ENCODE peak calls at places on chromosomes 2 and 18, in four cellular contexts. Q is upper lobe of right lung, M is brain microvascular endothelial cell, V is H9. Z is an unnamed sample.

GRCh38 chr2:219509780-219510511 is 4.3 kb upstream of the ASIC4 start:
- DNase-seq in M (peak; percentile 33), Q (no peak), V (peak; percentile 87), Z (peak; percentile 37)

GRCh38 chr2:128228894-128229293 is 89.8 kb downstream of the HS6ST1 start:
- DNase-seq in M (no peak), Q (no peak), V (no peak), Z (no peak)

GRCh38 chr2:170869036-170869435 is 52.3 kb downstream of the GAD1 start:
- DNase-seq in Q (no peak), V (no peak), M (no peak), Z (no peak)

GRCh38 chr2:241811209-241811951 is 2.4 kb downstream of the NEU4 start:
- DNase-seq in Q (peak; percentile 63), M (no peak), V (no peak), Z (no peak)

GRCh38 chr2:5846881-5847280 is 154.7 kb downstream of the SOX11 start:
- DNase-seq in M (peak; percentile 54), Q (no peak), V (no peak), Z (no peak)

GRCh38 chr2:149005471-149006077 is 32.9 kb upstream of the LYPD6B start:
- DNase-seq in M (no peak), Q (no peak), V (no peak), Z (no peak)

GRCh38 chr2:56483081-56483480 is 299.3 kb downstream of the CCDC85A start:
- DNase-seq in V (no peak), M (no peak), Q (no peak), Z (no peak)

GRCh38 chr2:189582140-189582825 is 1.7 kb upstream of the SLC40A1 start:
- DNase-seq in M (no peak), Q (no peak), V (no peak), Z (no peak)

GRCh38 chr18:26549486-26550435 is 1.4 kb upstream of the KCTD1 start:
- DNase-seq in M (no peak), V (peak; percentile 60), Q (peak; percentile 84), Z (peak; percentile 57)

GRCh38 chr2:439077-439476 is 151.2 kb upstream of the ALKAL2 start:
- DNase-seq in M (no peak), Q (no peak), V (peak; percentile 20), Z (no peak)

GRCh38 chr2:15965564-15966019 is 25.2 kb downstream of the MYCN start:
- DNase-seq in M (no peak), Q (no peak), V (no peak), Z (no peak)

GRCh38 chr18:73043231-73044000 is 175.6 kb upstream of the NETO1 start:
- DNase-seq in M (no peak), V (no peak), Q (no peak), Z (no peak)

GRCh38 chr2:188466761-188467160 is 175.1 kb downstream of the GULP1 start:
- DNase-seq in Q (no peak), M (no peak), V (no peak), Z (no peak)

GRCh38 chr2:172480301-172481218 is 53.2 kb downstream of the ITGA6 start:
- DNase-seq in M (peak; percentile 12), Q (no peak), V (no peak), Z (no peak)

GRCh38 chr2:1157107-1157506 is 206.5 kb downstream of the SNTG2 start:
- DNase-seq in Q (no peak), M (no peak), V (no peak), Z (no peak)

GRCh38 chr2:47907097-47907781 is 941 bp upstream of the FBXO11 start:
- DNase-seq in M (no peak), Q (no peak), V (no peak), Z (no peak)

GRCh38 chr2:230457793-230458192 is 41.8 kb downstream of the SP100 start:
- DNase-seq in M (no peak), V (no peak), Q (no peak), Z (no peak)

GRCh38 chr2:237256845-237257244 is 157.1 kb downstream of the COL6A3 start:
- DNase-seq in M (peak; percentile 30), Q (no peak), V (no peak), Z (no peak)

GRCh38 chr18:1475867-1476266 is 571.2 kb downstream of the ADCYAP1 start:
- DNase-seq in V (no peak), Q (no peak), M (no peak), Z (no peak)

GRCh38 chr2:120901213-120901612 is 165.5 kb downstream of the GLI2 start:
- DNase-seq in Q (no peak), M (no peak), V (no peak), Z (no peak)

GRCh38 chr18:10070581-10071000 is 156.8 kb downstream of the VAPA start:
- DNase-seq in V (no peak), M (no peak), Q (no peak), Z (no peak)

GRCh38 chr2:68487773-68488355 is 20.5 kb downstream of the APLF start:
- DNase-seq in M (no peak), Q (no peak), V (no peak), Z (peak; percentile 27)
- TF ChIP-seq CTCF in M (peak; percentile 27), Q (peak; percentile 62), V (peak; percentile 62), Z (peak; percentile 66)

DNA sequence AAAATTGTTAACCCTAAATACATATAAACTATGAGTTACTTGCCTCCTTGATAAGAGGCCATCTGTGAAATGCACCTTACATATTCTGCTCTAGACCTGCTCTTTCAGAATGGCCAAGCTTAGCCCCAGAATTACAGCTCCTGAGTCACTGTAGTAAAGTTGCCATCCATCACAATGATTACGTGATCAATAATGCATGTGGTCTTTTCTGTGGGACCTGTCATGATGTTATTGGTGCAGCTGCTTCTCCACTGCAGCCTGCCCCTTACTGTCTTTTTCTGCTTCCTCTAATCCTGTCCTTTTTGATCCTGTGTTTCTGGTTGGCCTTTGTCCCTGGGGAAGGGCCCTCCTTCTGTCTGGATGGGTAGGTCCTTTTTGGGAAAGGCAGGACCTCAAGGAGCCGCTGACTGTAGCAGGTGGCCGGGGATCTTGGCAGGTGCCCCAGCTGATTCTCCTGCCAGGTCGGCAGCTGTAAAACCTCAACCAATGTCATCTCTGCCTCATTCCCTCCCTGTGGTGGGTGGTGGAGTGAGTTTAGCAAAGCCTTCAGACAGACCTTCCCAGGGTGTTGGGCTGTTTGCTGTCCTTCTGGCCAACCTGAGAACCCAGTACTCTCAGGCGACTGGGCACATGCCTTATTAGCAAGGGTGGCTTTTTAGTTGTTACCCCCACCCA is 126.2 kb upstream of the EML6 start:
- DNase-seq in V (no peak), Q (no peak), M (no peak), Z (no peak)
- H3K27ac ChIP-seq in V (no peak overlapping the region), Q (no peak overlapping the region), M (no peak overlapping the region), Z (peak overlapping the region; percentile 62)

DNA sequence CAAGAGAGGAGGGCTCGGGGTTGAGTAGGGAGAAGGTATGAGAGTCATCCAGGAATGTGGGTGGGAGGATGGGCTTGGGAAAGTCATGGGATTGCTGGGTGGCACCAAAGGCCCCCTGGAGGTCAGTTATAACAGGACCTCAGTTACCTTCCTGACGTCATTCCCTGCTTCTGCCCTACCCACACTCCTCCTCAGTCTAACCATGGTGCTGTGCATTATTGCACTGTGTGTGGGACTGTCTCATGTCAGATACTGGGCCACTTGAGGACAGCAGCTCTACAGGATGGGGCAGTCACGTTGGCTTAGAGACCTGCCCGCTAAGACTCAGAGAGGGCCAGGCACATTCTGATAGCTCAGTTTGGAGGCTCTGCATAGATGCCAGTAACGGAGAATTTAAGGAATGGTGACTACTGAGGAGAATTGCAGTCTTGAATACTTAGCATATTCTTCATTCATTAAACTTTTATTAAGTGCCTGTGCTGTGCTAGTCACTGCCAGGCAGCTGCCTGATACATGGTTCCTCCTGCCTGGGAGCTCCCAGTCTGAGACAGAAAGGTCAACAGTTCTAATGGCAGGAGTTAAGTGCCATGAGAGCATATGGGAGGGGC is 90.5 kb downstream of the LAMA3 start:
- DNase-seq in Q (no peak), M (peak; percentile 36), V (no peak), Z (peak; percentile 11)
- TF ChIP-seq CTCF in Q (no peak), M (peak; percentile 36), V (peak; percentile 44), Z (no peak)

DNA sequence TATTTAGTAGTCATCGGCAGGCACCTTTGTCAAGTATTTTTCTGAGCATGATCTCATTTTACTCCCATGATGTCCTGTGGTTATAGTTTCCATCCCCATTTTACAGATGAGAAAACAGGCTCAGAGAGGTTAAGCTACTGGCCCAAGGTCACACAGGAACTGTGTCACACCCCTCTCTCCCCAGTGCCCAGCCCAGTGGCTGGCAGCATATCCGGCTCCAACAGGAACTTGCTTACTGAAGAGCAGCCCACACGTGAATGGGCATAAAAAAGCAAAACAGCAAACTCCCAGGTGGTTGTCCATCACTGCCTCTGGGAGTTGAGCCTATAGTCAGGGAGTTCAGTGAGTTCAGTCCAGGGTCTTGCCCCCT is 8.3 kb upstream of the KLF11 start:
- DNase-seq in Q (no peak), V (no peak), M (no peak), Z (no peak)
- H3K27ac ChIP-seq in Q (peak overlapping the region; percentile 67), V (no peak overlapping the region), M (no peak overlapping the region), Z (peak overlapping the region; percentile 55)

DNA sequence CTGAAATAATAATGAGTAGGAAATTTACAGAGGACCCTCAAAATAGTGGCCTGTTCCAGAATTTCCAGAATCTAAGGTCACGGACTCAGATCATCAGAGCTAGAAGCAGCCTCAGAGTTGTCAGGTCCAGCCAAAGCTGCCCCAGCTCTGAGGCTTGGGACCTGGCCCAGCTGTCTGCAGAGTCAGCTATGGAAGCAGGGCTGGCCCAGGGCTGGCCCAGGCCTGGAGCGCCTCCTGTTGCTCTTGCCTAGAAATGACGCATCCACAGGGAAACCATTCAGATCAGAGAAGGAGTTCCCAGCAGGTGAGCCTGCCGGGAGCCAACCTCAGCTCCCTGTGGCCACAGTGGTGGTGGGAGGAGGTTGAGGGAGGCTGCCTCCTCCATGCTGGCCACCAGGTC is 106.7 kb upstream of the ARL4C start:
- DNase-seq in V (no peak), Q (no peak), M (no peak), Z (no peak)
- TF ChIP-seq CTCF in V (peak; percentile 53), Q (no peak), M (no peak), Z (no peak)

GRCh38 chr2:62413116-62413663 is 92.8 kb downstream of the TMEM17 start:
- DNase-seq in M (no peak), Q (no peak), V (no peak), Z (no peak)

GRCh38 chr2:62412347-62412742 is 93.7 kb downstream of the TMEM17 start:
- DNase-seq in Q (no peak), V (no peak), M (no peak), Z (peak; percentile 23)

GRCh38 chr2:62410015-62410453 is 96.0 kb downstream of the TMEM17 start:
- DNase-seq in Q (no peak), M (no peak), V (no peak), Z (no peak)

GRCh38 chr2:62409442-62409841 is 96.6 kb downstream of the TMEM17 start:
- DNase-seq in V (no peak), M (peak; percentile 27), Q (no peak), Z (no peak)

DNA sequence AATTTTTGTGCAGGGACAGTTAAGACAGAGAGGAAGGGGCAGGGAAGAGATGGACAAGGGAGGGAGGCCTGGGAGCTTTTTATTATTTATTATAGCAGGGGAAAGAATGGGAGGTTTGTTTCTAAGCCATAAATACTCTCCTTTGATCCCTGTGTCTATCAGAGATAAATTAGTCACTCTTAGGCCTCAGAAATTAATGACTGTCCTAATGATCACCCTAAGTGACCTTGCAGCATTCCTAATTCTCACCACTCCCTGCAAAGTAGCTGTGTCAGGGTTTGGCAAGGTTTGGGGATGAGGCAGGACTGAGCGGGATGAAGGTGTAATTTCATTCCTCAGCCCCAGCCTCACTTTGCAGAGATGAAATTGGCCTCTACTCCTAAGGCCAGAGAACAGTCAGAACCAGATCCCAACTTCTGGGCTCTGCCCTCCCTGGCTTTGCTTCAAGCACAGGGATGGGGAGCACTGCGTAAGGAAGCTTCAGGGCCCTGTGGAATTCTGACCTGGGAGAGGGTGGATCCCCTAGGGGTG is 95.0 kb downstream of the TMEM17 start:
- DNase-seq in Q (no peak), V (no peak), M (no peak), Z (no peak)
- H3K27ac ChIP-seq in Q (peak overlapping the region; percentile 74), V (no peak overlapping the region), M (no peak overlapping the region), Z (no peak overlapping the region)

Z was measured in RWPE1.